ENCODE peak calls at places on chromosomes 3 and 15, in ten cellular contexts. Z is fibroblast of lung; U is cardiac muscle cell; O is esophagus squamous epithelium; Y is heart left ventricle; X is upper lobe of left lung; A is A549; V is CD8-positive, alpha-beta memory T cell; T is PC-3; M is H1. P is an unnamed sample. For H3K9me3, the result is how much of the 10 kb centered on the place peaks cover.

GRCh38 chr3:193134895-193135294 is 106.1 kb upstream of the PLAAT1 start:
- DNase-seq in Y (no peak), X (no peak), T (peak), V (no peak), O (no peak), M (no peak), A (no peak), Z (peak), U (no peak), P (no peak)

GRCh38 chr15:64921711-64922110 is 10.0 kb downstream of the ANKDD1A start:
- DNase-seq in T (peak), O (no peak), X (peak), A (no peak), Y (no peak), V (no peak), U (no peak), M (no peak), Z (no peak), P (no peak)

GRCh38 chr3:42071720-42072582 is 19.2 kb upstream of the TRAK1 start:
- DNase-seq in T (peak), O (no peak), V (no peak), X (peak), Y (peak), A (peak), Z (peak), M (no peak), U (peak), P (no peak)

GRCh38 chr3:60017631-60018030 is 967.8 kb upstream of the CFAP20DC start:
- DNase-seq in A (no peak), Z (peak), X (no peak), Y (no peak), O (no peak), U (no peak), V (peak), T (peak), M (no peak), P (peak)

GRCh38 chr3:123552095-123552714 is 32.6 kb downstream of the HACD2 start:
- DNase-seq in O (no peak), M (no peak), T (peak), V (no peak), U (peak), A (peak), X (no peak), Y (no peak), Z (no peak), P (no peak)

GRCh38 chr3:170809021-170809974 is 60.7 kb downstream of the RPL22L1 start:
- DNase-seq in X (no peak), M (no peak), T (peak), U (peak), Y (no peak), O (no peak), V (no peak), A (peak), Z (peak), P (no peak)

GRCh38 chr3:113110263-113110662 is 101.1 kb upstream of the BOC start:
- DNase-seq in X (no peak), Y (no peak), T (peak), A (no peak), O (no peak), V (no peak), Z (no peak), U (peak), M (no peak), P (no peak)

GRCh38 chr3:61666615-61667320 is 105.4 kb downstream of the PTPRG start:
- DNase-seq in Z (peak), V (no peak), U (no peak), O (no peak), M (no peak), X (no peak), A (no peak), Y (no peak), T (no peak), P (no peak)

GRCh38 chr15:52258461-52258860 is 37.1 kb downstream of the MYO5C start:
- DNase-seq in X (no peak), Z (no peak), U (no peak), M (no peak), V (no peak), O (no peak), Y (no peak), T (no peak), A (no peak), P (no peak)

GRCh38 chr3:114903213-114903612 is 243.9 kb downstream of the ZBTB20 start:
- DNase-seq in O (no peak), T (no peak), V (no peak), A (no peak), M (no peak), U (no peak), X (no peak), Z (no peak), Y (no peak), P (no peak)

GRCh38 chr15:96261575-96262034 is 68.9 kb upstream of the NR2F2 start:
- DNase-seq in X (no peak), Z (no peak), V (no peak), O (no peak), T (no peak), A (no peak), Y (no peak), M (no peak), U (no peak), P (no peak)

GRCh38 chr3:52891164-52891563 is 6.2 kb downstream of the STIMATE start:
- DNase-seq in O (no peak), M (no peak), V (no peak), U (no peak), Y (no peak), X (peak), A (no peak), Z (no peak), T (no peak), P (no peak)

GRCh38 chr15:55202206-55202605 is 5.5 kb upstream of the RSL24D1 start:
- DNase-seq in U (no peak), V (no peak), X (no peak), M (no peak), T (no peak), Z (no peak), Y (no peak), A (no peak), O (no peak), P (no peak)

GRCh38 chr3:72567976-72568560 is 280.2 kb downstream of the SHQ1 start:
- DNase-seq in Y (no peak), U (no peak), X (no peak), V (no peak), T (no peak), Z (no peak), A (no peak), O (no peak), M (no peak), P (no peak)

GRCh38 chr3:46958469-46959168 is 17.9 kb downstream of the CCDC12 start:
- DNase-seq in V (no peak), A (no peak), X (no peak), M (no peak), U (no peak), O (no peak), T (no peak), Z (no peak), Y (no peak), P (no peak)

GRCh38 chr3:24058940-24059705 is 114.0 kb downstream of the NR1D2 start:
- DNase-seq in Z (no peak), O (no peak), A (no peak), Y (no peak), M (no peak), T (no peak), V (no peak), X (no peak), U (no peak), P (no peak)

GRCh38 chr3:134427400-134428111 is 53.3 kb upstream of the AMOTL2 start:
- DNase-seq in V (no peak), A (peak), O (no peak), Y (peak), T (peak), M (no peak), X (no peak), Z (peak), U (no peak), P (no peak)

DNA sequence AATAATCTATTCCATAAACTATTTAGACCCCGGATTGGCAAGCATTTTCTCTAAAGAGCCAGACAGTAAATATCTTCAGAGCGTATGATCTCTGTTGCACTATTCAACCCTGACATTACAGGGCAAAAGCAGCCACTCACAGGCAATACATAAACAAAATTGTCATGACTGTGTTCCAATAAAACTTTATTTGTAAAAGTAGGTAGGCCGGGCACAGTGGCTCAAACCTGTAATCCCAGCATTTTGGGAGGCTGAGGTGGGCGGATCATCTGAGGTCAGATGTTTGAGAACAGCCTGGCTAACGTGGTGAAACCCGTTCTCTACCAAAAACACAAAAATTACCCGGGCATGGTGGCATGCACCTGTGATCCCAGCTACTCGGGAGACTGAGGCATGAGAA is 66.5 kb downstream of the ADAMTS9 start:
- DNase-seq in M (no peak), Y (no peak), A (no peak), X (no peak), V (no peak), U (no peak), T (no peak), Z (no peak), O (no peak), P (no peak)
- H3K27ac ChIP-seq in M (no peak), Y (no peak), A (no peak), X (no peak), V (no peak), U (no peak), T (no peak), Z (no peak), O (no peak), P (no peak)

GRCh38 chr3:177352424-177352823 is 155.1 kb upstream of the TBL1XR1 start:
- DNase-seq in T (no peak), O (no peak), Y (no peak), V (no peak), A (no peak), M (no peak), X (no peak), U (no peak), Z (no peak), P (no peak)
- H3K4me3 ChIP-seq in T (no peak), O (no peak), Y (no peak), V (no peak), A (no peak), M (no peak), X (no peak), U (no peak), Z (no peak), P (no peak)

GRCh38 chr15:35470441-35470840 is 75.5 kb downstream of the DPH6 start:
- DNase-seq in U (no peak), O (no peak), Z (no peak), Y (no peak), V (no peak), T (no peak), A (no peak), M (no peak), X (no peak), P (no peak)
- H3K9me3 ChIP-seq in U (under half), O (under half), Z (under half), Y (under half), V (under half), T (under half), A (under half), M (under half), X (under half), P (under half)

GRCh38 chr15:69402816-69403215 is 11.3 kb upstream of the KIF23 start:
- DNase-seq in Z (no peak), X (no peak), M (no peak), T (no peak), A (no peak), U (no peak), Y (no peak), O (no peak), V (no peak), P (no peak)

GRCh38 chr15:69407719-69408400 is 6.3 kb upstream of the KIF23 start:
- DNase-seq in M (no peak), V (no peak), O (no peak), U (no peak), Z (no peak), X (no peak), Y (no peak), T (no peak), A (no peak), P (no peak)

GRCh38 chr15:69403611-69404010 is 10.5 kb upstream of the KIF23 start:
- DNase-seq in O (no peak), Z (peak), M (no peak), U (no peak), A (no peak), T (peak), Y (no peak), V (no peak), X (no peak), P (no peak)

GRCh38 chr15:69408841-69409240 is 5.3 kb upstream of the KIF23 start:
- DNase-seq in Z (no peak), O (no peak), U (no peak), T (no peak), V (no peak), Y (no peak), X (no peak), A (no peak), M (no peak), P (no peak)

DNA sequence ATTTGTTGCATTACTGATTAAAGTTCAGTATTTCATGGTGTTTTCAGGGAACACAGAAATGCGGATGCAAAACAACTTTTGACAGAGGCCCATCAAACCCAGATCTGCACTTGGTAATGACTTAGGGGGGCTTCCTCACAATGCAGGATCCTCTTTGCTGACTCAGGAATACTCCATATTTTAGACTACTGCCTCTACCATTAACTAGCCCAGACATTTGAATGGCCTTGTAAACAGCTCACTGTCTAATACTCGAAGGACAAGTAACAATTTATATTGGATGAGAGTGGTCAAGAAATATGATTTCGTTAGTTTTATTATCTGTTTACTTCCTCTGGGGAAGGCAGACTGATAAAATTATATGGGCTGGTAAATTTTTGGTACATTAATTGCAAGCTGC is 9.0 kb upstream of the KIF23 start:
- DNase-seq in U (no peak), A (no peak), V (no peak), Z (no peak), Y (no peak), M (no peak), X (no peak), T (no peak), O (no peak), P (no peak)
- H3K27ac ChIP-seq in U (no peak), A (no peak), V (no peak), Z (no peak), Y (no peak), M (no peak), X (no peak), T (no peak), O (no peak), P (no peak)

P was measured in CD8-positive, alpha-beta T cell.